ENCODE peak calls at places on chromosomes 6 and 20, in four cellular contexts. Y is brain microvascular endothelial cell; L is vagina; A is CD8-positive, alpha-beta memory T cell. G is an unnamed sample.

GRCh38 chr20:24365685-24366084 is 103.7 kb upstream of the SYNDIG1 start:
- DNase-seq in Y (no peak), L (no peak), A (no peak), G (no peak)

GRCh38 chr6:53896237-53896636 is 101.4 kb downstream of the LRRC1 start:
- DNase-seq in L (no peak), Y (no peak), A (no peak), G (no peak)

GRCh38 chr20:49712918-49713778 is 530 bp downstream of the B4GALT5 start:
- DNase-seq in Y (no peak), A (no peak), L (no peak), G (peak; percentile 41)

GRCh38 chr6:111871725-111872520 is 1.3 kb downstream of the FYN start:
- DNase-seq in A (peak; percentile 40), Y (peak; percentile 29), L (no peak), G (peak; percentile 36)

GRCh38 chr20:44702776-44703175 is 12.4 kb upstream of the CCN5 start:
- DNase-seq in A (no peak), L (peak; percentile 90), Y (peak; percentile 83), G (no peak)

GRCh38 chr6:117232191-117232590 is 33.2 kb upstream of the VGLL2 start:
- DNase-seq in Y (no peak), L (no peak), A (no peak), G (no peak)

GRCh38 chr6:119379809-119380208 is 30.2 kb upstream of the MAN1A1 start:
- DNase-seq in Y (no peak), A (no peak), L (no peak), G (no peak)

GRCh38 chr6:64505312-64505711 is 869.7 kb downstream of the PHF3 start:
- DNase-seq in A (no peak), Y (no peak), L (no peak), G (peak; percentile 43)

GRCh38 chr20:50224553-50225255 is 34.1 kb downstream of the CEBPB start:
- DNase-seq in A (no peak), Y (peak; percentile 43), L (peak; percentile 98), G (no peak)

GRCh38 chr20:3107464-3108025 is 23.0 kb upstream of the AVP start:
- DNase-seq in A (no peak), L (no peak), Y (no peak), G (no peak)

GRCh38 chr6:15116889-15117288 is 129.0 kb upstream of the JARID2 start:
- DNase-seq in A (no peak), L (no peak), Y (no peak), G (no peak)

GRCh38 chr6:53134601-53135235 is 13.9 kb downstream of the GCM1 start:
- DNase-seq in L (no peak), A (no peak), Y (no peak), G (no peak)

GRCh38 chr6:36717871-36718540 is 20.4 kb downstream of the RAB44 start:
- DNase-seq in A (no peak), L (no peak), Y (no peak), G (no peak)

GRCh38 chr6:152746172-152746553 is 4.4 kb upstream of the VIP start:
- DNase-seq in Y (peak; percentile 4), A (no peak), L (no peak), G (no peak)

GRCh38 chr6:44133003-44133931 is 5.9 kb downstream of the TMEM63B start:
- DNase-seq in A (no peak), L (no peak), Y (no peak), G (peak; percentile 86)

GRCh38 chr20:10061641-10062040 is 26.9 kb downstream of the ANKEF1 start:
- DNase-seq in Y (no peak), A (no peak), L (no peak), G (no peak)

GRCh38 chr20:63744574-63745423 is 5.2 kb downstream of the SLC2A4RG start:
- DNase-seq in L (no peak), A (no peak), Y (no peak), G (no peak)

GRCh38 chr6:53038148-53038547 is 27.1 kb upstream of the FBXO9 start:
- DNase-seq in A (no peak), Y (no peak), L (no peak), G (no peak)

GRCh38 chr6:157287247-157287850 is 36.0 kb downstream of the TMEM242 start:
- DNase-seq in Y (no peak), A (no peak), L (peak; percentile 67), G (no peak)

GRCh38 chr6:118748311-118749062 is 97.1 kb upstream of the CEP85L start:
- DNase-seq in Y (no peak), L (peak; percentile 74), A (no peak), G (peak; percentile 89)

GRCh38 chr6:5645275-5645674 is 361.4 kb downstream of the NRN1 start:
- DNase-seq in Y (no peak), A (no peak), L (no peak), G (no peak)

GRCh38 chr20:39829713-39830112 is 859.3 kb downstream of the MAFB start:
- DNase-seq in Y (no peak), A (no peak), L (no peak), G (no peak)

GRCh38 chr20:46959081-46959692 is 64.5 kb downstream of the EYA2 start:
- DNase-seq in L (no peak), A (no peak), Y (peak; percentile 94), G (no peak)

GRCh38 chr6:81384921-81385320 is 367.6 kb downstream of the TENT5A start:
- DNase-seq in Y (no peak), A (no peak), L (no peak), G (no peak)

GRCh38 chr6:104689551-104690205 is 170.0 kb downstream of the HACE1 start:
- DNase-seq in A (no peak), L (no peak), Y (peak; percentile 74), G (peak; percentile 68)

GRCh38 chr6:142749556-142749955 is 195.4 kb downstream of the HIVEP2 start:
- DNase-seq in A (no peak), L (no peak), Y (no peak), G (no peak)

DNA sequence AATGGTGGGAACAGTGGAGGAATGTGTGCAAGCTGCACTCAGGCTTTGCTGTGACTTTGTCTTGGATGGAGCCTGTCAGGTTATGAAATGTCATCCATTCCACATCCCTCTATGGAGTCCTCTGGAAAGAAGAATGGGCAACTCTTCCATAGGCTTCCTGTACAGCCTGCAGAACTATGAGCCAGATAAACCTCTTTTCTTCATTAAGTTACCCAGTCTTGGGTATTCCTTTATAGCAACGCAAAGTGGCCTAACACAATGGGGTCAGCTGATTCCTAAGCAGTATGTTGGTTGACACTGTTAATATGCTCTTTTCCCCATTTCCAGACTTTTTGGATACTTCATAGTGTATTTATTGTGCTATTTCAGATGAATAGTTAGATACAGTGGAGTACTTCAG is 75.8 kb upstream of the IYD start:
- DNase-seq in A (no peak), L (no peak), Y (no peak), G (no peak)
- H3K27ac ChIP-seq in A (peak overlapping the region; percentile 20), L (no peak overlapping the region), Y (no peak overlapping the region), G (no peak overlapping the region)

GRCh38 chr6:106084973-106085686 is 1.0 kb upstream of the PRDM1 start:
- DNase-seq in L (no peak), A (no peak), Y (no peak), G (peak; percentile 64)
- H3K4me3 ChIP-seq in L (peak overlapping the region; percentile 55), A (no peak overlapping the region), Y (peak overlapping the region; percentile 64), G (peak overlapping the region; percentile 98)

DNA sequence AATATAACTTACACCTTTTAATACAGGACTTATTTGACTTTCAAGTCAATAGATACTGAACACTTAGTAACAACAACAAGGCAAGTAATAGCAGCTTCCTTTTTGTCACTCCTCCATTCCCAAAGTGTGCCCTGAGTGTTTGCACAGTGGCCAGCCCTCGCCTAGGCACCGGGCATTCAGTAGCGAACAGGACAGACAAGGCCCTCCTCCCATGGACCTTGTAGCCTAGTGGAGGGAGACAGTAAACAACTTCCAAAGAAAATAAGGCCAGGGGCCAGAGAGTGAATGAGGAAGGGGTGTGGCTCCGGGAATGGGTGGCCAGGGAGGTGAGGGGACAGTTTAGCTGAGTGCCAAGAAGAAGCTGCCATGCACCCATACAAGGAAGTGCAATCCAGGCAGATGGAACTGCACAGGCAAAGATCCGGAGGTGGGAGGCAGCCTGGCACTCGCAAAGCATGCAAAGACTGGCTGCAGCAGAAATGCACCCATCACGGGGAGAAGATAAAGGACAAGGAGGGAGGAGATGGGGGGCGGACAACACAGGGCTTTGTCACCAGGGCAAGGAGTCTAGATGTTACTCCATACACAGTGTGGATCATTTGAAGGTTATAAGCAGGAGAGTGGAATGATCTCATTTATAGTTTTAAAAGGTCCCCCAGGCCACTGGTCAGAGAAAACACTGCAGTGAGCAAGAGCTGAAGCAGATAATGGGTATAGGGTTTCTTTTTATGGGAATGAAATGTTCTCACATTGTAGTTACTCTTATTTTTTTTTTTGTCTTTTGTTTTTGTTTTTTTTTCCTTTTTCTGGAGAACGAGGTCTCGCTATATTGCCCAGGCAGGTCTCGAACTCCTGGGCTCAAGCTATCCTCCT is 32.2 kb downstream of the ATP9A start:
- DNase-seq in L (no peak), Y (no peak), A (no peak), G (no peak)
- H3K27ac ChIP-seq in L (no peak overlapping the region), Y (no peak overlapping the region), A (no peak overlapping the region), G (no peak overlapping the region)

GRCh38 chr20:62365814-62366369 is 1.2 kb downstream of the LAMA5 start:
- DNase-seq in Y (no peak), L (no peak), A (no peak), G (peak; percentile 74)

GRCh38 chr20:62366370-62367135 is 559 bp downstream of the LAMA5 start:
- DNase-seq in L (no peak), A (no peak), Y (no peak), G (peak; percentile 81)

GRCh38 chr20:62367483-62368302 is 581 bp upstream of the LAMA5 start:
- DNase-seq in A (no peak), L (no peak), Y (no peak), G (peak; percentile 69)

GRCh38 chr20:62368303-62368628 is 1.2 kb upstream of the LAMA5 start:
- DNase-seq in L (no peak), A (no peak), Y (no peak), G (no peak)

DNA sequence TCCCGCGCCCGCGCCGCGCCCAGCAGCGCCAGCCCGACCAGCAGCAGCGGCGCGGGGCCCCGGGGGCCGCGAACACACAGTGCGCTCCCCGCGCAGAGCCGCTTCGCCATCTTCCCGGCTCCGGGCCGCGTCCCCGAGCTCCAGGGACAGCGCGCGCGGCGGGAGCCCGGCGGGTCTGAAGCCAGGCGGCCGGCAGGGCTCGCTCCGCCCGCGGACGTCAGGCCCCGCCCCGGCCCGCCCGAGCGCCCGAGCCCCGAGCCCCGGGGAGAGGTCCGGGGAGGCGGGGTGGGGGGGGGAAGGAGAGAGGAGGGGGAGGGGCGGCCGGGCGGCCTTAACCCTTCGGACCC is at the start of gene LAMA5:
- DNase-seq in L (no peak), Y (no peak), A (no peak), G (peak; percentile 62)
- H3K4me3 ChIP-seq in L (peak within 1 kb of the TSS; percentile 61), Y (peak within 1 kb of the TSS; percentile 54), A (no peak within 1 kb of the TSS), G (peak within 1 kb of the TSS; percentile 83)

GRCh38 chr6:159422041-159422984 is 253.1 kb downstream of the FNDC1 start:
- DNase-seq in A (no peak), L (peak; percentile 65), Y (peak; percentile 59), G (no peak)

GRCh38 chr6:159416891-159417540 is 247.8 kb downstream of the FNDC1 start:
- DNase-seq in L (peak; percentile 40), A (no peak), Y (no peak), G (no peak)

GRCh38 chr6:159427335-159427734 is 258.1 kb downstream of the FNDC1 start:
- DNase-seq in A (no peak), Y (no peak), L (no peak), G (no peak)

DNA sequence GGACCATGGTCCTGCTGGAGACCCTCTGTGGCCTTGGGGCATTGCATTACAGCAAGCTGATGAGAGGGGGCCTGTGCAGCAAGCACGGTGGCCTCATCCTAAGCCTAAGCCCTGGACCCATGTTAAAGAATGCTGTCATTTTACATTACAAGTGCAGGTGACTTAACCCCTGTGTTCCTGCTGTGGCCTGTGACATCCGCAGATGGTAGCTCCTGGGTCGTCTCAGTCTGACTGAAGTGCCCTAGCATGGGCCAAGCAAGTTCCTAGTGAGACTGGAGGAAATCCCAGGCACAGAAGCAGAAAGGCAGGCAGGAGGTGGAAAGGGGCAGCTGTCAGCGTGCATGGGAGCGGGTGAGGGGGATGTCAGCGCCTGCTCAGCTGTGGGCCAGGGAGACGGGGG is 252.4 kb downstream of the FNDC1 start:
- DNase-seq in L (peak; percentile 70), A (no peak), Y (no peak), G (no peak)
- H3K27ac ChIP-seq in L (no peak overlapping the region), A (no peak overlapping the region), Y (no peak overlapping the region), G (no peak overlapping the region)

G was measured in WERI-Rb-1.